ENCODE peak calls at places on chromosomes 4 and X, in six cellular contexts. E, N, L, J, U and Y are unnamed samples.

GRCh38 chr4:23269583-23269982 is 576.8 kb downstream of the GBA3 start:
- DNase-seq in N (no peak), U (peak), L (no peak), E (no peak), J (no peak), Y (no peak)

GRCh38 chrX:3549442-3549875 is 164.0 kb downstream of the PRKX start:
- DNase-seq in N (no peak), L (peak), J (no peak), E (peak), U (no peak), Y (no peak)

GRCh38 chr4:2837904-2838496 is 5.6 kb upstream of the ADD1 start:
- DNase-seq in U (no peak), E (no peak), L (no peak), N (peak), J (peak), Y (no peak)

GRCh38 chrX:38379088-38379487 is 26.7 kb downstream of the OTC start:
- DNase-seq in E (no peak), N (no peak), J (no peak), L (no peak), U (peak), Y (no peak)

GRCh38 chr4:4418676-4419370 is 31.9 kb downstream of the NSG1 start:
- DNase-seq in U (no peak), J (no peak), E (no peak), N (no peak), L (no peak), Y (no peak)

GRCh38 chrX:107996124-107996523 is 14.0 kb upstream of the TEX13B start:
- DNase-seq in L (no peak), E (no peak), U (no peak), J (no peak), N (no peak), Y (no peak)

GRCh38 chr4:3387943-3388348 is 53.8 kb upstream of the HGFAC start:
- DNase-seq in J (no peak), E (peak), N (peak), L (peak), U (peak), Y (no peak)

GRCh38 chr4:108029321-108029720 is 39.6 kb downstream of the HADH start:
- DNase-seq in E (no peak), L (no peak), J (peak), N (no peak), U (no peak), Y (no peak)

GRCh38 chrX:118188977-118189376 is 72.4 kb upstream of the KLHL13 start:
- DNase-seq in L (no peak), N (no peak), U (no peak), J (no peak), E (no peak), Y (no peak)

GRCh38 chr4:33780952-33781655 is 2463.2 kb downstream of the ARAP2 start:
- DNase-seq in J (no peak), E (peak), L (peak), U (no peak), N (no peak), Y (no peak)

GRCh38 chr4:20172070-20172760 is 79.5 kb upstream of the SLIT2 start:
- DNase-seq in N (no peak), E (no peak), J (no peak), L (no peak), U (no peak), Y (no peak)

GRCh38 chrX:103211012-103211715 is 3.7 kb upstream of the BEX4 start:
- DNase-seq in J (peak), U (no peak), L (peak), E (peak), N (peak), Y (no peak)

GRCh38 chr4:150818661-150819060 is 196.4 kb downstream of the LRBA start:
- DNase-seq in J (no peak), E (peak), U (no peak), N (no peak), L (peak), Y (peak)

GRCh38 chr4:82748176-82748575 is 50.4 kb downstream of the SCD5 start:
- DNase-seq in L (no peak), J (no peak), E (peak), U (no peak), N (no peak), Y (no peak)

GRCh38 chr4:177185151-177185550 is 124.5 kb upstream of the NEIL3 start:
- DNase-seq in E (peak), U (no peak), N (no peak), J (no peak), L (no peak), Y (no peak)

GRCh38 chr4:141524116-141524515 is 112.3 kb upstream of the IL15 start:
- DNase-seq in J (no peak), L (peak), U (no peak), N (no peak), E (no peak), Y (no peak)

GRCh38 chrX:54043084-54043483 is 1.2 kb downstream of the PHF8 start:
- DNase-seq in N (no peak), J (no peak), L (peak), E (no peak), U (no peak), Y (no peak)

GRCh38 chr4:72118017-72118416 is 86.2 kb downstream of the NPFFR2 start:
- DNase-seq in N (no peak), L (no peak), E (no peak), J (no peak), U (no peak), Y (no peak)
- H3K27ac ChIP-seq in N (no peak), L (no peak), E (no peak), J (no peak), U (no peak), Y (no peak)

GRCh38 chr4:184369871-184370270 is 104.5 kb downstream of the IRF2 start:
- DNase-seq in L (no peak), E (no peak), N (no peak), J (no peak), U (no peak), Y (no peak)

GRCh38 chr4:184368731-184369130 is 105.6 kb downstream of the IRF2 start:
- DNase-seq in L (no peak), E (no peak), N (no peak), U (no peak), J (no peak), Y (no peak)

GRCh38 chr4:184370711-184371389 is 103.5 kb downstream of the IRF2 start:
- DNase-seq in U (no peak), J (no peak), L (no peak), N (no peak), E (no peak), Y (no peak)

GRCh38 chr4:184371390-184371787 is 103.0 kb downstream of the IRF2 start:
- DNase-seq in E (no peak), L (no peak), J (no peak), U (no peak), N (no peak), Y (no peak)

GRCh38 chr4:184368290-184368689 is 106.1 kb downstream of the IRF2 start:
- DNase-seq in E (no peak), U (no peak), L (no peak), N (no peak), J (no peak), Y (no peak)
- H3K27ac ChIP-seq in E (no peak), U (no peak), L (no peak), N (no peak), J (no peak), Y (no peak)

DNA sequence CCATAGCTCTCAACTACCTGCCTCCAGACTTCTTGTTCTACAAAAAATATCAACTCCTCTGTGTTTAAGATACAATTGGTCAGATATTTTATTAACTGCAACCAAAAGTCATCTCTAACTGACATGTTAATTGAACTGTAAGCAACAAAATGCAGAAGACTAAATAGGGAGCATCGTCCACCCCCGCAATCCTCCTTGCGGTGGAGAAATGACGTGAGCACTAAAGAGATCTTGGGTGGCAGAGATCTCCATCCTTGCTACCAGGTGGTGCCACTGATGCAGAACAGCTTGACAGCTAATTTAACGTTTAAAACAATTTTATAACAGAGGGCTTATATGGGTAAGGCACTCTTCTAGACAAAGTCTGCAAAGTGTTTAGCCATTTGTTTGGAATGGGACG is 164.4 kb upstream of the FTHL17 start:
- DNase-seq in J (no peak), L (no peak), U (no peak), N (no peak), E (no peak), Y (no peak)
- H3K27ac ChIP-seq in J (no peak), L (no peak), U (no peak), N (no peak), E (no peak), Y (no peak)

GRCh38 chr4:158770671-158771070 is 1.8 kb downstream of the FNIP2 start:
- DNase-seq in E (no peak), U (no peak), L (no peak), N (no peak), J (no peak), Y (no peak)

GRCh38 chr4:158771776-158772175 is 3.0 kb downstream of the FNIP2 start:
- DNase-seq in L (no peak), E (no peak), N (no peak), U (no peak), J (no peak), Y (no peak)

GRCh38 chr4:158769175-158769831 is 477 bp downstream of the FNIP2 start:
- DNase-seq in E (peak), U (no peak), J (peak), N (peak), L (peak), Y (no peak)

GRCh38 chr4:158766419-158767044 is 2.3 kb upstream of the FNIP2 start:
- DNase-seq in N (no peak), J (no peak), E (no peak), U (no peak), L (no peak), Y (no peak)

GRCh38 chr4:158768577-158769174 is at the start of gene FNIP2:
- DNase-seq in J (peak), N (peak), E (peak), L (peak), U (no peak), Y (no peak)
- H3K27ac ChIP-seq in J (peak), N (peak), E (peak), L (peak), U (peak), Y (peak)

GRCh38 chrX:71171110-71171801 is 26.6 kb downstream of the NLGN3 start:
- DNase-seq in E (no peak), L (no peak), N (no peak), J (no peak), U (peak), Y (no peak)
- H3K27ac ChIP-seq in E (no peak), L (no peak), N (no peak), J (no peak), U (peak), Y (no peak)

GRCh38 chr4:123361195-123361861 is 35.3 kb upstream of the SPRY1 start:
- DNase-seq in U (no peak), N (no peak), E (peak), L (peak), J (no peak), Y (peak)
- H3K27ac ChIP-seq in U (no peak), N (peak), E (peak), L (peak), J (no peak), Y (peak)